ENCODE peak calls at places on chromosome 3, in six cellular contexts. One of them, this sample, is unnamed.

GRCh38 chr3:41418961-41419691 is 219.8 kb downstream of the CTNNB1 start:
- DNase-seq in stimulated activated CD8-positive, alpha-beta memory T cell treated with anti-CD3 and anti-CD28 coated beads, Interleukin-12 subunit alpha, Interleukin-12 subunit beta, amount 100 ng/mL, for 1 hour: peak
- DNase-seq in ecto neural progenitor cell: no peak
- DNase-seq in head of caudate nucleus: no peak
- DNase-seq in NCI-H2081: no peak
- DNase-seq in fibroblast of villous mesenchyme: peak
- DNase-seq in this sample: no peak

GRCh38 chr3:125128861-125129501 is 73.2 kb upstream of the HEG1 start:
- DNase-seq in stimulated activated CD8-positive, alpha-beta memory T cell treated with anti-CD3 and anti-CD28 coated beads, Interleukin-12 subunit alpha, Interleukin-12 subunit beta, amount 100 ng/mL, for 1 hour: no peak
- DNase-seq in ecto neural progenitor cell: no peak
- DNase-seq in head of caudate nucleus: no peak
- DNase-seq in NCI-H2081: no peak
- DNase-seq in fibroblast of villous mesenchyme: peak
- DNase-seq in this sample: no peak

GRCh38 chr3:65412591-65412990 is 626.1 kb downstream of the MAGI1 start:
- DNase-seq in stimulated activated CD8-positive, alpha-beta memory T cell treated with anti-CD3 and anti-CD28 coated beads, Interleukin-12 subunit alpha, Interleukin-12 subunit beta, amount 100 ng/mL, for 1 hour: no peak
- DNase-seq in ecto neural progenitor cell: no peak
- DNase-seq in head of caudate nucleus: peak
- DNase-seq in NCI-H2081: peak
- DNase-seq in fibroblast of villous mesenchyme: peak
- DNase-seq in this sample: no peak

GRCh38 chr3:47612879-47613278 is 34.2 kb upstream of the CSPG5 start:
- DNase-seq in stimulated activated CD8-positive, alpha-beta memory T cell treated with anti-CD3 and anti-CD28 coated beads, Interleukin-12 subunit alpha, Interleukin-12 subunit beta, amount 100 ng/mL, for 1 hour: no peak
- DNase-seq in ecto neural progenitor cell: no peak
- DNase-seq in head of caudate nucleus: no peak
- DNase-seq in NCI-H2081: no peak
- DNase-seq in fibroblast of villous mesenchyme: no peak
- DNase-seq in this sample: no peak

GRCh38 chr3:127143172-127143571 is 49.8 kb upstream of the PRR23E start:
- DNase-seq in stimulated activated CD8-positive, alpha-beta memory T cell treated with anti-CD3 and anti-CD28 coated beads, Interleukin-12 subunit alpha, Interleukin-12 subunit beta, amount 100 ng/mL, for 1 hour: no peak
- DNase-seq in ecto neural progenitor cell: no peak
- DNase-seq in head of caudate nucleus: no peak
- DNase-seq in NCI-H2081: no peak
- DNase-seq in fibroblast of villous mesenchyme: no peak
- DNase-seq in this sample: no peak

GRCh38 chr3:82676356-82677026 is 915.0 kb upstream of the GBE1 start:
- DNase-seq in stimulated activated CD8-positive, alpha-beta memory T cell treated with anti-CD3 and anti-CD28 coated beads, Interleukin-12 subunit alpha, Interleukin-12 subunit beta, amount 100 ng/mL, for 1 hour: no peak
- DNase-seq in ecto neural progenitor cell: no peak
- DNase-seq in head of caudate nucleus: no peak
- DNase-seq in NCI-H2081: no peak
- DNase-seq in fibroblast of villous mesenchyme: no peak
- DNase-seq in this sample: no peak

GRCh38 chr3:1346386-1346785 is 253.6 kb downstream of the CNTN6 start:
- DNase-seq in stimulated activated CD8-positive, alpha-beta memory T cell treated with anti-CD3 and anti-CD28 coated beads, Interleukin-12 subunit alpha, Interleukin-12 subunit beta, amount 100 ng/mL, for 1 hour: no peak
- DNase-seq in ecto neural progenitor cell: no peak
- DNase-seq in head of caudate nucleus: no peak
- DNase-seq in NCI-H2081: no peak
- DNase-seq in fibroblast of villous mesenchyme: no peak
- DNase-seq in this sample: no peak

GRCh38 chr3:194559530-194559929 is 72.7 kb upstream of the ATP13A3 start:
- DNase-seq in stimulated activated CD8-positive, alpha-beta memory T cell treated with anti-CD3 and anti-CD28 coated beads, Interleukin-12 subunit alpha, Interleukin-12 subunit beta, amount 100 ng/mL, for 1 hour: no peak
- DNase-seq in ecto neural progenitor cell: no peak
- DNase-seq in head of caudate nucleus: no peak
- DNase-seq in NCI-H2081: no peak
- DNase-seq in fibroblast of villous mesenchyme: no peak
- DNase-seq in this sample: no peak

GRCh38 chr3:159082514-159082913 is 280.7 kb downstream of the MFSD1 start:
- DNase-seq in stimulated activated CD8-positive, alpha-beta memory T cell treated with anti-CD3 and anti-CD28 coated beads, Interleukin-12 subunit alpha, Interleukin-12 subunit beta, amount 100 ng/mL, for 1 hour: no peak
- DNase-seq in ecto neural progenitor cell: no peak
- DNase-seq in head of caudate nucleus: no peak
- DNase-seq in NCI-H2081: no peak
- DNase-seq in fibroblast of villous mesenchyme: peak
- DNase-seq in this sample: no peak

GRCh38 chr3:37772773-37773291 is 88.8 kb upstream of the CTDSPL start:
- DNase-seq in stimulated activated CD8-positive, alpha-beta memory T cell treated with anti-CD3 and anti-CD28 coated beads, Interleukin-12 subunit alpha, Interleukin-12 subunit beta, amount 100 ng/mL, for 1 hour: no peak
- DNase-seq in ecto neural progenitor cell: no peak
- DNase-seq in head of caudate nucleus: peak
- DNase-seq in NCI-H2081: no peak
- DNase-seq in fibroblast of villous mesenchyme: no peak
- DNase-seq in this sample: no peak

GRCh38 chr3:59433546-59433945 is 383.7 kb upstream of the CFAP20DC start:
- DNase-seq in stimulated activated CD8-positive, alpha-beta memory T cell treated with anti-CD3 and anti-CD28 coated beads, Interleukin-12 subunit alpha, Interleukin-12 subunit beta, amount 100 ng/mL, for 1 hour: no peak
- DNase-seq in ecto neural progenitor cell: no peak
- DNase-seq in head of caudate nucleus: no peak
- DNase-seq in NCI-H2081: no peak
- DNase-seq in fibroblast of villous mesenchyme: peak
- DNase-seq in this sample: no peak

This sample was measured in osteocyte.